ENCODE peak calls at places on chromosomes 3 and 15, in four cellular contexts. V, A, F and P are unnamed samples.

GRCh38 chr3:158718490-158719170 is 13.6 kb downstream of the RARRES1 start:
- DNase-seq in V (no peak), F (peak), A (no peak), P (no peak)

GRCh38 chr3:18234717-18235335 is 190.3 kb downstream of the SATB1 start:
- DNase-seq in A (peak), V (peak), F (no peak), P (peak)

GRCh38 chr3:128863560-128863959 is 15.9 kb upstream of the ACAD9 start:
- DNase-seq in A (no peak), F (no peak), V (no peak), P (peak)

GRCh38 chr15:49809894-49810594 is 189.2 kb downstream of the DTWD1 start:
- DNase-seq in V (no peak), A (no peak), F (no peak), P (no peak)

GRCh38 chr15:60941448-60941847 is 287.7 kb downstream of the RORA start:
- DNase-seq in F (no peak), V (no peak), A (no peak), P (no peak)

GRCh38 chr3:187025656-187026320 is 95.5 kb downstream of the ST6GAL1 start:
- DNase-seq in F (no peak), A (no peak), V (no peak), P (no peak)

GRCh38 chr3:2477635-2478034 is 379.0 kb downstream of the CNTN4 start:
- DNase-seq in A (peak), V (no peak), F (no peak), P (peak)

GRCh38 chr15:90201944-90202375 is 830 bp downstream of the SEMA4B start:
- DNase-seq in A (no peak), V (no peak), F (no peak), P (no peak)

GRCh38 chr3:156448300-156448699 is 106.6 kb downstream of the SSR3 start:
- DNase-seq in F (no peak), A (no peak), V (no peak), P (peak)

GRCh38 chr3:189372205-189372764 is 200.5 kb downstream of the TPRG1 start:
- DNase-seq in F (no peak), A (peak), V (peak), P (peak)

GRCh38 chr15:80970018-80970657 is 19.5 kb downstream of the MESD start:
- DNase-seq in V (peak), F (peak), A (peak), P (peak)

GRCh38 chr3:186953011-186953487 is 22.7 kb downstream of the ST6GAL1 start:
- DNase-seq in F (no peak), V (no peak), A (no peak), P (no peak)

GRCh38 chr3:69649713-69650419 is 89.4 kb upstream of the MITF start:
- DNase-seq in V (no peak), A (no peak), F (no peak), P (no peak)

GRCh38 chr15:88256261-88257230 is at the start of gene NTRK3:
- DNase-seq in A (peak), F (no peak), V (peak), P (peak)

GRCh38 chr15:52013151-52013791 is 5.7 kb upstream of the MAPK6 start:
- DNase-seq in V (no peak), F (no peak), A (no peak), P (no peak)

GRCh38 chr3:117011687-117012250 is 302.2 kb downstream of the TUSC7 start:
- DNase-seq in A (no peak), V (no peak), F (no peak), P (no peak)

GRCh38 chr3:50154840-50155490 is at the start of gene SEMA3F:
- DNase-seq in V (peak), F (no peak), A (peak), P (peak)

GRCh38 chr3:189334064-189334920 is 162.5 kb downstream of the TPRG1 start:
- DNase-seq in A (no peak), V (no peak), F (no peak), P (no peak)

GRCh38 chr3:30227571-30228301 is 378.7 kb upstream of the TGFBR2 start:
- DNase-seq in V (no peak), F (peak), A (no peak), P (no peak)

GRCh38 chr15:71349336-71349735 is 234.1 kb downstream of the THSD4 start:
- DNase-seq in V (no peak), A (no peak), F (no peak), P (no peak)

GRCh38 chr3:141127344-141128125 is 76.4 kb downstream of the SPSB4 start:
- DNase-seq in F (no peak), V (no peak), A (no peak), P (peak)

GRCh38 chr15:36325206-36325605 is 254.2 kb upstream of the CDIN1 start:
- DNase-seq in A (no peak), F (no peak), V (no peak), P (no peak)

GRCh38 chr3:106699093-106699492 is 678.1 kb upstream of the CCDC54 start:
- DNase-seq in A (peak), F (no peak), V (peak), P (peak)

GRCh38 chr3:187994221-187995085 is 159.5 kb upstream of the LPP start:
- DNase-seq in A (no peak), F (no peak), V (no peak), P (no peak)

GRCh38 chr3:87088984-87089841 is 98.3 kb upstream of the VGLL3 start:
- DNase-seq in F (peak), A (no peak), V (peak), P (peak)

GRCh38 chr3:122676759-122677158 is 3.9 kb upstream of the PARP14 start:
- DNase-seq in F (no peak), V (no peak), A (no peak), P (no peak)

GRCh38 chr3:62167566-62168262 is 205.6 kb downstream of the FEZF2 start:
- DNase-seq in F (no peak), V (no peak), A (no peak), P (no peak)

GRCh38 chr3:36362973-36363372 is 17.3 kb upstream of the STAC start:
- DNase-seq in F (no peak), V (no peak), A (no peak), P (no peak)

GRCh38 chr3:113736548-113737089 is 9.4 kb downstream of the NAA50 start:
- DNase-seq in A (peak), F (peak), V (peak), P (peak)

GRCh38 chr15:41930221-41930866 is 36.5 kb upstream of the SPTBN5 start:
- DNase-seq in A (no peak), V (no peak), F (peak), P (no peak)

GRCh38 chr3:143040264-143040879 is 39.0 kb downstream of the U2SURP start:
- DNase-seq in A (peak), F (no peak), V (no peak), P (peak)

GRCh38 chr3:194276768-194277546 is 74.2 kb downstream of the CPN2 start:
- DNase-seq in F (no peak), A (peak), V (no peak), P (peak)

GRCh38 chr3:128616516-128617269 is 33.9 kb downstream of the RPN1 start:
- DNase-seq in A (no peak), V (no peak), F (no peak), P (no peak)

GRCh38 chr3:195209836-195210551 is 61.0 kb downstream of the XXYLT1 start:
- DNase-seq in A (no peak), F (peak), V (no peak), P (no peak)

GRCh38 chr3:178500631-178501030 is 35.6 kb upstream of the KCNMB2 start:
- DNase-seq in F (peak), V (no peak), A (no peak), P (no peak)

GRCh38 chr3:197520311-197521276 is 35.2 kb downstream of the BDH1 start:
- DNase-seq in A (peak), F (no peak), V (no peak), P (peak)

GRCh38 chr3:54771050-54771449 is 156.8 kb downstream of the LRTM1 start:
- DNase-seq in A (no peak), V (no peak), F (no peak), P (peak)

GRCh38 chr3:46699846-46700523 is 1.2 kb upstream of the TMIE start:
- DNase-seq in V (no peak), A (no peak), F (no peak), P (no peak)

GRCh38 chr3:18531662-18532061 is 106.5 kb upstream of the SATB1 start:
- DNase-seq in V (no peak), F (no peak), A (no peak), P (no peak)